ENCODE peak calls at places on chromosomes 12 and 14, in four cellular contexts. P is foreskin fibroblast, K is fibroblast of mammary gland, Q is BJ. A is an unnamed sample.

GRCh38 chr12:121709478-121709890 is 3.1 kb upstream of the TMEM120B start:
- DNase-seq in P (peak), K (peak), Q (no peak), A (peak)

GRCh38 chr14:102344485-102344884 is 18.2 kb downstream of the CINP start:
- DNase-seq in P (no peak), K (no peak), Q (no peak), A (no peak)

GRCh38 chr12:23132357-23132756 is 507.4 kb downstream of the ETNK1 start:
- DNase-seq in P (no peak), K (no peak), Q (no peak), A (no peak)

GRCh38 chr12:108724054-108724889 is 7.0 kb downstream of the CORO1C start:
- DNase-seq in P (peak), K (peak), Q (no peak), A (peak)

GRCh38 chr12:1995205-1995896 is 8.9 kb downstream of the DCP1B start:
- DNase-seq in P (peak), K (no peak), Q (no peak), A (no peak)

GRCh38 chr14:64109821-64110554 is 184.2 kb downstream of the ESR2 start:
- DNase-seq in P (peak), K (peak), Q (no peak), A (peak)

GRCh38 chr12:82124711-82125110 is 233.5 kb downstream of the CCDC59 start:
- DNase-seq in P (peak), K (peak), Q (no peak), A (peak)

GRCh38 chr12:123859035-123859434 is 96.9 kb downstream of the DNAH10 start:
- DNase-seq in P (no peak), K (no peak), Q (no peak), A (no peak)

GRCh38 chr14:99757331-99758070 is 35.7 kb upstream of the EML1 start:
- DNase-seq in P (peak), K (peak), Q (peak), A (peak)

GRCh38 chr14:99910337-99911268 is 117.4 kb downstream of the EML1 start:
- DNase-seq in P (peak), K (peak), Q (peak), A (peak)

GRCh38 chr12:7099290-7099996 is 7.2 kb upstream of the C1R start:
- DNase-seq in P (no peak), K (no peak), Q (no peak), A (no peak)

GRCh38 chr12:113961921-113962710 is 4.0 kb downstream of the RBM19 start:
- DNase-seq in P (peak), K (peak), Q (no peak), A (peak)

GRCh38 chr12:71183018-71183417 is 25.2 kb upstream of the TSPAN8 start:
- DNase-seq in P (peak), K (peak), Q (no peak), A (peak)

GRCh38 chr12:47007048-47007447 is 72.4 kb upstream of the PCED1B start:
- DNase-seq in P (no peak), K (no peak), Q (no peak), A (no peak)

GRCh38 chr14:95265106-95266094 is 54.3 kb downstream of the CLMN start:
- DNase-seq in P (peak), K (peak), Q (peak), A (peak)

GRCh38 chr12:103929051-103929908 is 930 bp upstream of the HSP90B1 start:
- DNase-seq in P (peak), K (peak), Q (no peak), A (peak)

GRCh38 chr12:109147954-109148353 is 31.6 kb downstream of the ACACB start:
- DNase-seq in P (peak), K (peak), Q (no peak), A (no peak)

GRCh38 chr12:122799635-122800243 is 25.4 kb downstream of the CCDC62 start:
- DNase-seq in P (no peak), K (no peak), Q (no peak), A (no peak)

GRCh38 chr14:93736378-93737014 is 51.8 kb downstream of the PRIMA1 start:
- DNase-seq in P (no peak), K (no peak), Q (no peak), A (no peak)
- TF ChIP-seq CTCF in P (no peak), K (no peak), Q (no peak), A (no peak)

GRCh38 chr12:131835616-131836171 is 7.5 kb downstream of the MMP17 start:
- DNase-seq in P (no peak), K (no peak), Q (no peak), A (no peak)

GRCh38 chr12:131834798-131835615 is 6.8 kb downstream of the MMP17 start:
- DNase-seq in P (no peak), K (no peak), Q (no peak), A (no peak)

GRCh38 chr12:131832393-131833231 is 4.4 kb downstream of the MMP17 start:
- DNase-seq in P (peak), K (peak), Q (no peak), A (no peak)

GRCh38 chr12:131833288-131833895 is 5.2 kb downstream of the MMP17 start:
- DNase-seq in P (no peak), K (no peak), Q (no peak), A (no peak)

GRCh38 chr12:131833896-131834641 is 5.9 kb downstream of the MMP17 start:
- DNase-seq in P (peak), K (peak), Q (no peak), A (no peak)
- TF ChIP-seq CTCF in P (peak), K (peak), Q (peak), A (peak)

GRCh38 chr14:47332939-47333338 is 342.5 kb downstream of the MDGA2 start:
- DNase-seq in P (no peak), K (no peak), Q (no peak), A (no peak)
- TF ChIP-seq CTCF in P (no peak), K (no peak), Q (no peak), A (no peak)

GRCh38 chr12:105493091-105493615 is 162.7 kb downstream of the C12orf75 start:
- DNase-seq in P (no peak), K (no peak), Q (no peak), A (no peak)
- TF ChIP-seq CTCF in P (no peak), K (no peak), Q (no peak), A (no peak)

GRCh38 chr12:19834596-19834995 is 395.3 kb downstream of the AEBP2 start:
- DNase-seq in P (no peak), K (no peak), Q (no peak), A (no peak)
- TF ChIP-seq CTCF in P (no peak), K (no peak), Q (no peak), A (no peak)

GRCh38 chr14:105481886-105482454 is 4.7 kb upstream of the CRIP1 start:
- DNase-seq in P (peak), K (peak), Q (peak), A (peak)
- TF ChIP-seq CTCF in P (no peak), K (no peak), Q (peak), A (peak)

GRCh38 chr12:65595016-65595560 is 229.2 kb upstream of the HMGA2 start:
- DNase-seq in P (no peak), K (no peak), Q (no peak), A (no peak)
- TF ChIP-seq CTCF in P (no peak), K (no peak), Q (no peak), A (no peak)

A was measured in foreskin keratinocyte.